ENCODE peak calls at places on chromosome 1, in six cellular contexts. M, I, Q, V, G and P are unnamed samples.

GRCh38 chr1:27382950-27383627 is at the start of gene CD164L2:
- DNase-seq in M (no peak), I (no peak), Q (no peak), V (peak), G (no peak), P (no peak)

GRCh38 chr1:119471566-119471965 is 35.4 kb upstream of the HSD3B1 start:
- DNase-seq in M (no peak), I (no peak), Q (no peak), V (no peak), G (no peak), P (no peak)

GRCh38 chr1:181185461-181185860 is 97.0 kb downstream of the IER5 start:
- DNase-seq in M (no peak), I (no peak), Q (no peak), V (no peak), G (no peak), P (no peak)

GRCh38 chr1:22259581-22260282 is 116.8 kb upstream of the WNT4 start:
- DNase-seq in M (peak), I (no peak), Q (no peak), V (peak), G (no peak), P (no peak)

GRCh38 chr1:85626818-85627217 is 46.3 kb downstream of the CCN1 start:
- DNase-seq in M (no peak), I (no peak), Q (no peak), V (no peak), G (no peak), P (no peak)

GRCh38 chr1:55213885-55214213 is 1.3 kb downstream of the USP24 start:
- DNase-seq in M (no peak), I (no peak), Q (no peak), V (no peak), G (no peak), P (no peak)

GRCh38 chr1:224067621-224068457 is 46.1 kb upstream of the FBXO28 start:
- DNase-seq in M (peak), I (no peak), Q (no peak), V (no peak), G (no peak), P (no peak)

GRCh38 chr1:41712687-41713086 is 206.0 kb downstream of the HIVEP3 start:
- DNase-seq in M (no peak), I (no peak), Q (no peak), V (peak), G (peak), P (no peak)

GRCh38 chr1:51139474-51139873 is 37.4 kb downstream of the C1orf185 start:
- DNase-seq in M (no peak), I (no peak), Q (no peak), V (no peak), G (no peak), P (no peak)

GRCh38 chr1:153968000-153968363 is 280 bp downstream of the CREB3L4 start:
- DNase-seq in M (no peak), I (no peak), Q (no peak), V (peak), G (no peak), P (no peak)

GRCh38 chr1:116504308-116505156 is 66.3 kb downstream of the CD58 start:
- DNase-seq in M (peak), I (peak), Q (no peak), V (no peak), G (peak), P (no peak)

GRCh38 chr1:220755316-220755715 is 7.2 kb downstream of the MTARC2 start:
- DNase-seq in M (no peak), I (no peak), Q (no peak), V (no peak), G (no peak), P (no peak)

GRCh38 chr1:240946926-240947325 is 335.0 kb upstream of the GREM2 start:
- DNase-seq in M (peak), I (no peak), Q (peak), V (no peak), G (no peak), P (peak)

GRCh38 chr1:147080013-147080661 is 92.1 kb downstream of the PRKAB2 start:
- DNase-seq in M (no peak), I (no peak), Q (no peak), V (peak), G (no peak), P (no peak)

GRCh38 chr1:27931184-27931583 is 3.6 kb upstream of the SMPDL3B start:
- DNase-seq in M (no peak), I (no peak), Q (no peak), V (no peak), G (no peak), P (no peak)

GRCh38 chr1:151352001-151352718 is 5.1 kb upstream of the RFX5 start:
- DNase-seq in M (peak), I (no peak), Q (no peak), V (no peak), G (no peak), P (no peak)

GRCh38 chr1:208787219-208787618 is 543.0 kb upstream of the PLXNA2 start:
- DNase-seq in M (no peak), I (no peak), Q (no peak), V (no peak), G (no peak), P (no peak)

GRCh38 chr1:230392141-230392909 is 33.8 kb downstream of the PGBD5 start:
- DNase-seq in M (no peak), I (no peak), Q (no peak), V (peak), G (no peak), P (no peak)

GRCh38 chr1:91582431-91582921 is 81.8 kb downstream of the CDC7 start:
- DNase-seq in M (peak), I (no peak), Q (no peak), V (no peak), G (no peak), P (peak)

GRCh38 chr1:61337981-61338848 is 255.9 kb downstream of the NFIA start:
- DNase-seq in M (peak), I (no peak), Q (peak), V (peak), G (peak), P (no peak)

GRCh38 chr1:234114648-234115307 is 210.3 kb downstream of the SLC35F3 start:
- DNase-seq in M (peak), I (peak), Q (peak), V (no peak), G (no peak), P (peak)

GRCh38 chr1:32337855-32338636 is 2.0 kb upstream of the MARCKSL1 start:
- DNase-seq in M (no peak), I (peak), Q (no peak), V (peak), G (no peak), P (no peak)

GRCh38 chr1:37477946-37478345 is 3.6 kb downstream of the ZC3H12A start:
- DNase-seq in M (no peak), I (no peak), Q (no peak), V (peak), G (no peak), P (no peak)

GRCh38 chr1:24555591-24556413 is at the start of gene NCMAP:
- DNase-seq in M (no peak), I (no peak), Q (no peak), V (peak), G (peak), P (no peak)

GRCh38 chr1:176110203-176110602 is 96.9 kb downstream of the COP1 start:
- DNase-seq in M (peak), I (no peak), Q (no peak), V (no peak), G (no peak), P (peak)

GRCh38 chr1:9653195-9653782 is 1.8 kb downstream of the PIK3CD start:
- DNase-seq in M (no peak), I (no peak), Q (no peak), V (no peak), G (no peak), P (no peak)

GRCh38 chr1:171740987-171741871 is 636 bp downstream of the VAMP4 start:
- DNase-seq in M (peak), I (peak), Q (peak), V (no peak), G (peak), P (no peak)

GRCh38 chr1:156795374-156795733 is 21.3 kb downstream of the SH2D2A start:
- DNase-seq in M (no peak), I (no peak), Q (no peak), V (no peak), G (no peak), P (no peak)

GRCh38 chr1:197731449-197731848 is 43.8 kb downstream of the DENND1B start:
- DNase-seq in M (no peak), I (no peak), Q (peak), V (no peak), G (no peak), P (no peak)

GRCh38 chr1:92536593-92537332 is 50.0 kb upstream of the GFI1 start:
- DNase-seq in M (peak), I (no peak), Q (no peak), V (no peak), G (no peak), P (no peak)

GRCh38 chr1:87918398-87918797 is 589.7 kb downstream of the LMO4 start:
- DNase-seq in M (no peak), I (no peak), Q (no peak), V (no peak), G (no peak), P (no peak)

GRCh38 chr1:184302346-184302745 is 84.5 kb upstream of the C1orf21 start:
- DNase-seq in M (no peak), I (no peak), Q (no peak), V (no peak), G (no peak), P (no peak)

GRCh38 chr1:174114788-174115448 is 44.4 kb upstream of the RABGAP1L start:
- DNase-seq in M (peak), I (peak), Q (peak), V (no peak), G (no peak), P (peak)

GRCh38 chr1:208069317-208069716 is 158.4 kb upstream of the CD34 start:
- DNase-seq in M (no peak), I (no peak), Q (no peak), V (no peak), G (no peak), P (no peak)

GRCh38 chr1:244964112-244964971 is 100.0 kb upstream of the HNRNPU start:
- DNase-seq in M (peak), I (no peak), Q (no peak), V (no peak), G (no peak), P (peak)

GRCh38 chr1:20322825-20323612 is 32.3 kb downstream of the VWA5B1 start:
- DNase-seq in M (peak), I (no peak), Q (no peak), V (no peak), G (no peak), P (no peak)

GRCh38 chr1:147613506-147613905 is 56.8 kb downstream of the ACP6 start:
- DNase-seq in M (peak), I (no peak), Q (no peak), V (no peak), G (no peak), P (no peak)

GRCh38 chr1:90313756-90314155 is 318.8 kb downstream of the ZNF326 start:
- DNase-seq in M (peak), I (no peak), Q (no peak), V (no peak), G (no peak), P (no peak)

GRCh38 chr1:170668301-170668789 is 4.4 kb downstream of the PRRX1 start:
- DNase-seq in M (peak), I (no peak), Q (no peak), V (no peak), G (no peak), P (no peak)
- H3K4me3 ChIP-seq in M (peak), I (no peak), Q (no peak), V (no peak), G (peak), P (peak)

GRCh38 chr1:17513131-17513530 is 26.4 kb upstream of the ARHGEF10L start:
- DNase-seq in M (no peak), I (no peak), Q (no peak), V (no peak), G (no peak), P (no peak)
- H3K4me3 ChIP-seq in M (no peak), I (no peak), Q (no peak), V (no peak), G (no peak), P (no peak)

GRCh38 chr1:225462429-225462713 is 34.5 kb upstream of the LBR start:
- DNase-seq in M (no peak), I (no peak), Q (no peak), V (no peak), G (no peak), P (no peak)

GRCh38 chr1:225461533-225462428 is 33.9 kb upstream of the LBR start:
- DNase-seq in M (no peak), I (no peak), Q (no peak), V (peak), G (no peak), P (no peak)

GRCh38 chr1:225460737-225461532 is 33.1 kb upstream of the LBR start:
- DNase-seq in M (no peak), I (no peak), Q (no peak), V (no peak), G (no peak), P (no peak)

GRCh38 chr1:225464851-225465792 is 37.3 kb upstream of the LBR start:
- DNase-seq in M (peak), I (no peak), Q (peak), V (no peak), G (no peak), P (no peak)

GRCh38 chr1:225462714-225463574 is 35.1 kb upstream of the LBR start:
- DNase-seq in M (no peak), I (no peak), Q (no peak), V (no peak), G (no peak), P (no peak)
- H3K4me3 ChIP-seq in M (no peak), I (no peak), Q (no peak), V (no peak), G (no peak), P (no peak)

GRCh38 chr1:1053022-1053421 is 21.1 kb downstream of the RNF223 start:
- DNase-seq in M (no peak), I (no peak), Q (no peak), V (no peak), G (no peak), P (no peak)
- H3K4me3 ChIP-seq in M (no peak), I (no peak), Q (no peak), V (no peak), G (no peak), P (no peak)

DNA sequence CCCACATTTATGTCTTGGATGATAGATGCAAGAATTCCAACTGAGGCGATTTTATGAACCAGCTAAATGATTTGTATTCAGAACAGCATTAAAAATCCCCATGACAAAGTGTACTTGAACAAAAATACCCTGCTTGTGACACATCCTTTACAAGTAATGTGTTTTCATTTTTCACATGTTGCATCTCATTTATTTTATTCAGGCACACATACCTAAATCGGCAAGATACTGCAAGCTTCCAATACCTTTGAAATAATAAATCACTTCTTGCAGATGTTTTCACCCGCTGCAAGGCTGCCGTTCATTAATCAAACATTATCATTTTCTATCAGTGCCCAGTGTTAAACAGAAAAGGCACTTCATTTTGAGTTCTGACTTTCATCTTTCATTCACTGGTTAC is 269.6 kb downstream of the DPYD start:
- DNase-seq in M (no peak), I (no peak), Q (no peak), V (no peak), G (no peak), P (no peak)
- H3K4me3 ChIP-seq in M (no peak), I (no peak), Q (no peak), V (no peak), G (no peak), P (no peak)

DNA sequence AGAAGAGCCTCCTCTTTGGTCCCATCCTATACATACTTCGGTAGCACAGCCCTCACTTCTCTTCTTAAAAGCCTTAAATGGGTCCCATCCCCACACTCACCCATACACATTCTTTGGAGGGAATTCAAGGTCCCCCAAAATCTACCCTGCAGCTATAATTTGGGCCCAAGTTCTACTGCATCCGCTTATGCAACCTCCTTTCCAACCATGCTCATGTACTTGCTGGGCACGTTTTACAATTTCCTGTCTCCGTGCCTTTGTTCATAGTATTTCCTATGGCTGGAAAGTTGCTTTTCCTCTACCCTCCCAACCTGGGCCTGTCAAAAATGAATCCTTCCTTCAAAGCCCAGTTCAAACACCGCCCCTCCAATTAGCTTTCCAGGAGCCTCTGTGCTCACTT is 99.7 kb downstream of the SLC45A1 start:
- DNase-seq in M (no peak), I (no peak), Q (no peak), V (no peak), G (no peak), P (no peak)
- H3K4me3 ChIP-seq in M (no peak), I (no peak), Q (no peak), V (no peak), G (peak), P (no peak)